ENCODE peak calls at places on chromosome 13, in nine cellular contexts. One of them, this sample, is unnamed.

GRCh38 chr13:73715910-73716257 is 418.3 kb downstream of the KLF12 start:
- DNase-seq in activated CD8-positive, alpha-beta T cell treated with anti-CD3 and anti-CD28 coated beads for 36 hours: no peak
- DNase-seq in T-helper 2 cell: no peak
- DNase-seq in mesendoderm: no peak
- DNase-seq in substantia nigra: no peak
- DNase-seq in fibroblast of villous mesenchyme: no peak
- DNase-seq in anterior cingulate cortex: no peak
- DNase-seq in islet precursor cell: no peak
- DNase-seq in A172: no peak
- DNase-seq in this sample: no peak

GRCh38 chr13:31982540-31982939 is 49.0 kb upstream of the FRY start:
- DNase-seq in activated CD8-positive, alpha-beta T cell treated with anti-CD3 and anti-CD28 coated beads for 36 hours: peak
- DNase-seq in T-helper 2 cell: no peak
- DNase-seq in mesendoderm: no peak
- DNase-seq in substantia nigra: peak
- DNase-seq in fibroblast of villous mesenchyme: peak
- DNase-seq in anterior cingulate cortex: no peak
- DNase-seq in islet precursor cell: no peak
- DNase-seq in A172: peak
- DNase-seq in this sample: no peak

GRCh38 chr13:92842145-92842544 is 384.5 kb upstream of the GPC6 start:
- DNase-seq in activated CD8-positive, alpha-beta T cell treated with anti-CD3 and anti-CD28 coated beads for 36 hours: no peak
- DNase-seq in T-helper 2 cell: no peak
- DNase-seq in mesendoderm: peak
- DNase-seq in substantia nigra: no peak
- DNase-seq in fibroblast of villous mesenchyme: peak
- DNase-seq in anterior cingulate cortex: no peak
- DNase-seq in islet precursor cell: no peak
- DNase-seq in A172: peak
- DNase-seq in this sample: no peak

GRCh38 chr13:79869326-79869725 is 388.4 kb downstream of the NDFIP2 start:
- DNase-seq in activated CD8-positive, alpha-beta T cell treated with anti-CD3 and anti-CD28 coated beads for 36 hours: no peak
- DNase-seq in T-helper 2 cell: no peak
- DNase-seq in mesendoderm: peak
- DNase-seq in substantia nigra: no peak
- DNase-seq in fibroblast of villous mesenchyme: peak
- DNase-seq in anterior cingulate cortex: no peak
- DNase-seq in islet precursor cell: peak
- DNase-seq in A172: no peak
- DNase-seq in this sample: peak

GRCh38 chr13:34151885-34152284 is 333.9 kb downstream of the RFC3 start:
- DNase-seq in activated CD8-positive, alpha-beta T cell treated with anti-CD3 and anti-CD28 coated beads for 36 hours: no peak
- DNase-seq in T-helper 2 cell: no peak
- DNase-seq in mesendoderm: no peak
- DNase-seq in substantia nigra: no peak
- DNase-seq in fibroblast of villous mesenchyme: no peak
- DNase-seq in anterior cingulate cortex: no peak
- DNase-seq in islet precursor cell: no peak
- DNase-seq in A172: no peak
- DNase-seq in this sample: no peak

GRCh38 chr13:24127116-24127631 is 33.3 kb upstream of the SPATA13 start:
- DNase-seq in activated CD8-positive, alpha-beta T cell treated with anti-CD3 and anti-CD28 coated beads for 36 hours: peak
- DNase-seq in T-helper 2 cell: no peak
- DNase-seq in mesendoderm: no peak
- DNase-seq in substantia nigra: no peak
- DNase-seq in fibroblast of villous mesenchyme: no peak
- DNase-seq in anterior cingulate cortex: no peak
- DNase-seq in islet precursor cell: no peak
- DNase-seq in A172: no peak
- DNase-seq in this sample: no peak

GRCh38 chr13:35093356-35093755 is 151.3 kb downstream of the NBEA start:
- DNase-seq in activated CD8-positive, alpha-beta T cell treated with anti-CD3 and anti-CD28 coated beads for 36 hours: no peak
- DNase-seq in T-helper 2 cell: no peak
- DNase-seq in mesendoderm: peak
- DNase-seq in substantia nigra: no peak
- DNase-seq in fibroblast of villous mesenchyme: no peak
- DNase-seq in anterior cingulate cortex: no peak
- DNase-seq in islet precursor cell: no peak
- DNase-seq in A172: no peak
- DNase-seq in this sample: no peak

GRCh38 chr13:110590577-110590976 is 24.8 kb upstream of the NAXD start:
- DNase-seq in activated CD8-positive, alpha-beta T cell treated with anti-CD3 and anti-CD28 coated beads for 36 hours: no peak
- DNase-seq in T-helper 2 cell: no peak
- DNase-seq in mesendoderm: peak
- DNase-seq in substantia nigra: no peak
- DNase-seq in fibroblast of villous mesenchyme: no peak
- DNase-seq in anterior cingulate cortex: no peak
- DNase-seq in islet precursor cell: peak
- DNase-seq in A172: no peak
- DNase-seq in this sample: no peak

GRCh38 chr13:43388282-43389034 is 365.1 kb downstream of the DNAJC15 start:
- DNase-seq in activated CD8-positive, alpha-beta T cell treated with anti-CD3 and anti-CD28 coated beads for 36 hours: no peak
- DNase-seq in T-helper 2 cell: no peak
- DNase-seq in mesendoderm: no peak
- DNase-seq in substantia nigra: no peak
- DNase-seq in fibroblast of villous mesenchyme: no peak
- DNase-seq in anterior cingulate cortex: no peak
- DNase-seq in islet precursor cell: no peak
- DNase-seq in A172: no peak
- DNase-seq in this sample: no peak

GRCh38 chr13:25347156-25347555 is 24.6 kb upstream of the ATP8A2 start:
- DNase-seq in activated CD8-positive, alpha-beta T cell treated with anti-CD3 and anti-CD28 coated beads for 36 hours: no peak
- DNase-seq in T-helper 2 cell: no peak
- DNase-seq in mesendoderm: peak
- DNase-seq in substantia nigra: no peak
- DNase-seq in fibroblast of villous mesenchyme: no peak
- DNase-seq in anterior cingulate cortex: no peak
- DNase-seq in islet precursor cell: peak
- DNase-seq in A172: no peak
- DNase-seq in this sample: peak

GRCh38 chr13:85261757-85262346 is 537.4 kb downstream of the SLITRK6 start:
- DNase-seq in activated CD8-positive, alpha-beta T cell treated with anti-CD3 and anti-CD28 coated beads for 36 hours: no peak
- DNase-seq in T-helper 2 cell: no peak
- DNase-seq in mesendoderm: no peak
- DNase-seq in substantia nigra: no peak
- DNase-seq in fibroblast of villous mesenchyme: no peak
- DNase-seq in anterior cingulate cortex: no peak
- DNase-seq in islet precursor cell: no peak
- DNase-seq in A172: peak
- DNase-seq in this sample: peak

GRCh38 chr13:99626461-99627082 is 125.3 kb downstream of the TM9SF2 start:
- DNase-seq in activated CD8-positive, alpha-beta T cell treated with anti-CD3 and anti-CD28 coated beads for 36 hours: no peak
- DNase-seq in T-helper 2 cell: no peak
- DNase-seq in mesendoderm: no peak
- DNase-seq in substantia nigra: no peak
- DNase-seq in fibroblast of villous mesenchyme: peak
- DNase-seq in anterior cingulate cortex: no peak
- DNase-seq in islet precursor cell: no peak
- DNase-seq in A172: peak
- DNase-seq in this sample: no peak

GRCh38 chr13:59906413-59907027 is 257.2 kb downstream of the DIAPH3 start:
- DNase-seq in activated CD8-positive, alpha-beta T cell treated with anti-CD3 and anti-CD28 coated beads for 36 hours: no peak
- DNase-seq in T-helper 2 cell: no peak
- DNase-seq in mesendoderm: peak
- DNase-seq in substantia nigra: no peak
- DNase-seq in fibroblast of villous mesenchyme: peak
- DNase-seq in anterior cingulate cortex: no peak
- DNase-seq in islet precursor cell: no peak
- DNase-seq in A172: peak
- DNase-seq in this sample: peak

GRCh38 chr13:22801402-22802003 is 379.3 kb upstream of the SGCG start:
- DNase-seq in activated CD8-positive, alpha-beta T cell treated with anti-CD3 and anti-CD28 coated beads for 36 hours: no peak
- DNase-seq in T-helper 2 cell: no peak
- DNase-seq in mesendoderm: peak
- DNase-seq in substantia nigra: no peak
- DNase-seq in fibroblast of villous mesenchyme: peak
- DNase-seq in anterior cingulate cortex: no peak
- DNase-seq in islet precursor cell: no peak
- DNase-seq in A172: peak
- DNase-seq in this sample: peak

GRCh38 chr13:112690242-112690943 is 555 bp downstream of the ATP11A start:
- DNase-seq in activated CD8-positive, alpha-beta T cell treated with anti-CD3 and anti-CD28 coated beads for 36 hours: peak
- DNase-seq in T-helper 2 cell: no peak
- DNase-seq in mesendoderm: no peak
- DNase-seq in substantia nigra: no peak
- DNase-seq in fibroblast of villous mesenchyme: peak
- DNase-seq in anterior cingulate cortex: no peak
- DNase-seq in islet precursor cell: peak
- DNase-seq in A172: peak
- DNase-seq in this sample: peak

GRCh38 chr13:110662105-110662504 is 43.8 kb downstream of the CARS2 start:
- DNase-seq in activated CD8-positive, alpha-beta T cell treated with anti-CD3 and anti-CD28 coated beads for 36 hours: no peak
- DNase-seq in T-helper 2 cell: no peak
- DNase-seq in mesendoderm: no peak
- DNase-seq in substantia nigra: no peak
- DNase-seq in fibroblast of villous mesenchyme: no peak
- DNase-seq in anterior cingulate cortex: no peak
- DNase-seq in islet precursor cell: peak
- DNase-seq in A172: no peak
- DNase-seq in this sample: no peak

GRCh38 chr13:40408602-40409001 is 257.8 kb downstream of the FOXO1 start:
- DNase-seq in activated CD8-positive, alpha-beta T cell treated with anti-CD3 and anti-CD28 coated beads for 36 hours: no peak
- DNase-seq in T-helper 2 cell: no peak
- DNase-seq in mesendoderm: no peak
- DNase-seq in substantia nigra: no peak
- DNase-seq in fibroblast of villous mesenchyme: peak
- DNase-seq in anterior cingulate cortex: no peak
- DNase-seq in islet precursor cell: no peak
- DNase-seq in A172: peak
- DNase-seq in this sample: no peak

GRCh38 chr13:75219479-75220237 is 262.3 kb downstream of the TBC1D4 start:
- DNase-seq in activated CD8-positive, alpha-beta T cell treated with anti-CD3 and anti-CD28 coated beads for 36 hours: peak
- DNase-seq in T-helper 2 cell: peak
- DNase-seq in mesendoderm: peak
- DNase-seq in substantia nigra: peak
- DNase-seq in fibroblast of villous mesenchyme: peak
- DNase-seq in anterior cingulate cortex: peak
- DNase-seq in islet precursor cell: peak
- DNase-seq in A172: peak
- DNase-seq in this sample: peak

GRCh38 chr13:60765700-60766411 is 368.8 kb downstream of the TDRD3 start:
- DNase-seq in activated CD8-positive, alpha-beta T cell treated with anti-CD3 and anti-CD28 coated beads for 36 hours: no peak
- DNase-seq in T-helper 2 cell: no peak
- DNase-seq in mesendoderm: peak
- DNase-seq in substantia nigra: no peak
- DNase-seq in fibroblast of villous mesenchyme: no peak
- DNase-seq in anterior cingulate cortex: no peak
- DNase-seq in islet precursor cell: peak
- DNase-seq in A172: no peak
- DNase-seq in this sample: no peak

GRCh38 chr13:89375839-89376238 is 1704.7 kb downstream of the SLITRK5 start:
- DNase-seq in activated CD8-positive, alpha-beta T cell treated with anti-CD3 and anti-CD28 coated beads for 36 hours: no peak
- DNase-seq in T-helper 2 cell: no peak
- DNase-seq in mesendoderm: no peak
- DNase-seq in substantia nigra: no peak
- DNase-seq in fibroblast of villous mesenchyme: no peak
- DNase-seq in anterior cingulate cortex: no peak
- DNase-seq in islet precursor cell: no peak
- DNase-seq in A172: no peak
- DNase-seq in this sample: no peak

GRCh38 chr13:39266426-39266825 is 228.2 kb downstream of the NHLRC3 start:
- DNase-seq in activated CD8-positive, alpha-beta T cell treated with anti-CD3 and anti-CD28 coated beads for 36 hours: no peak
- DNase-seq in T-helper 2 cell: no peak
- DNase-seq in mesendoderm: no peak
- DNase-seq in substantia nigra: no peak
- DNase-seq in fibroblast of villous mesenchyme: no peak
- DNase-seq in anterior cingulate cortex: no peak
- DNase-seq in islet precursor cell: no peak
- DNase-seq in A172: no peak
- DNase-seq in this sample: no peak

GRCh38 chr13:49693191-49693733 is 2.0 kb upstream of the EBPL start:
- DNase-seq in activated CD8-positive, alpha-beta T cell treated with anti-CD3 and anti-CD28 coated beads for 36 hours: no peak
- DNase-seq in T-helper 2 cell: no peak
- DNase-seq in mesendoderm: no peak
- DNase-seq in substantia nigra: no peak
- DNase-seq in fibroblast of villous mesenchyme: peak
- DNase-seq in anterior cingulate cortex: no peak
- DNase-seq in islet precursor cell: no peak
- DNase-seq in A172: no peak
- DNase-seq in this sample: no peak

GRCh38 chr13:23212621-23213020 is 31.8 kb downstream of the SGCG start:
- DNase-seq in activated CD8-positive, alpha-beta T cell treated with anti-CD3 and anti-CD28 coated beads for 36 hours: no peak
- DNase-seq in T-helper 2 cell: no peak
- DNase-seq in mesendoderm: peak
- DNase-seq in substantia nigra: no peak
- DNase-seq in fibroblast of villous mesenchyme: peak
- DNase-seq in anterior cingulate cortex: no peak
- DNase-seq in islet precursor cell: no peak
- DNase-seq in A172: no peak
- DNase-seq in this sample: peak

GRCh38 chr13:78323848-78324247 is 279.5 kb downstream of the POU4F1 start:
- DNase-seq in activated CD8-positive, alpha-beta T cell treated with anti-CD3 and anti-CD28 coated beads for 36 hours: no peak
- DNase-seq in T-helper 2 cell: no peak
- DNase-seq in mesendoderm: no peak
- DNase-seq in substantia nigra: no peak
- DNase-seq in fibroblast of villous mesenchyme: no peak
- DNase-seq in anterior cingulate cortex: no peak
- DNase-seq in islet precursor cell: no peak
- DNase-seq in A172: no peak
- DNase-seq in this sample: no peak

GRCh38 chr13:41919741-41920487 is 41.0 kb downstream of the VWA8 start:
- DNase-seq in activated CD8-positive, alpha-beta T cell treated with anti-CD3 and anti-CD28 coated beads for 36 hours: no peak
- DNase-seq in T-helper 2 cell: no peak
- DNase-seq in mesendoderm: no peak
- DNase-seq in substantia nigra: no peak
- DNase-seq in fibroblast of villous mesenchyme: no peak
- DNase-seq in anterior cingulate cortex: no peak
- DNase-seq in islet precursor cell: no peak
- DNase-seq in A172: no peak
- DNase-seq in this sample: no peak

GRCh38 chr13:27200413-27201066 is 28.9 kb upstream of the USP12 start:
- DNase-seq in activated CD8-positive, alpha-beta T cell treated with anti-CD3 and anti-CD28 coated beads for 36 hours: peak
- DNase-seq in T-helper 2 cell: no peak
- DNase-seq in mesendoderm: no peak
- DNase-seq in substantia nigra: no peak
- DNase-seq in fibroblast of villous mesenchyme: no peak
- DNase-seq in anterior cingulate cortex: no peak
- DNase-seq in islet precursor cell: no peak
- DNase-seq in A172: peak
- DNase-seq in this sample: no peak

GRCh38 chr13:28012896-28013295 is 24.4 kb upstream of the URAD start:
- DNase-seq in activated CD8-positive, alpha-beta T cell treated with anti-CD3 and anti-CD28 coated beads for 36 hours: no peak
- DNase-seq in T-helper 2 cell: no peak
- DNase-seq in mesendoderm: no peak
- DNase-seq in substantia nigra: no peak
- DNase-seq in fibroblast of villous mesenchyme: no peak
- DNase-seq in anterior cingulate cortex: no peak
- DNase-seq in islet precursor cell: no peak
- DNase-seq in A172: no peak
- DNase-seq in this sample: no peak

GRCh38 chr13:112814905-112815585 is 125.2 kb downstream of the ATP11A start:
- DNase-seq in activated CD8-positive, alpha-beta T cell treated with anti-CD3 and anti-CD28 coated beads for 36 hours: no peak
- DNase-seq in T-helper 2 cell: no peak
- DNase-seq in mesendoderm: no peak
- DNase-seq in substantia nigra: no peak
- DNase-seq in fibroblast of villous mesenchyme: no peak
- DNase-seq in anterior cingulate cortex: no peak
- DNase-seq in islet precursor cell: peak
- DNase-seq in A172: peak
- DNase-seq in this sample: no peak

GRCh38 chr13:54775501-54776191 is 1747.0 kb downstream of the OLFM4 start:
- DNase-seq in activated CD8-positive, alpha-beta T cell treated with anti-CD3 and anti-CD28 coated beads for 36 hours: no peak
- DNase-seq in T-helper 2 cell: no peak
- DNase-seq in mesendoderm: no peak
- DNase-seq in substantia nigra: no peak
- DNase-seq in fibroblast of villous mesenchyme: no peak
- DNase-seq in anterior cingulate cortex: no peak
- DNase-seq in islet precursor cell: no peak
- DNase-seq in A172: no peak
- DNase-seq in this sample: no peak

GRCh38 chr13:34025746-34026145 is 207.8 kb downstream of the RFC3 start:
- DNase-seq in activated CD8-positive, alpha-beta T cell treated with anti-CD3 and anti-CD28 coated beads for 36 hours: no peak
- DNase-seq in T-helper 2 cell: no peak
- DNase-seq in mesendoderm: no peak
- DNase-seq in substantia nigra: no peak
- DNase-seq in fibroblast of villous mesenchyme: no peak
- DNase-seq in anterior cingulate cortex: no peak
- DNase-seq in islet precursor cell: no peak
- DNase-seq in A172: peak
- DNase-seq in this sample: no peak

GRCh38 chr13:67226686-67227085 is 3.5 kb downstream of the PCDH9 start:
- DNase-seq in activated CD8-positive, alpha-beta T cell treated with anti-CD3 and anti-CD28 coated beads for 36 hours: no peak
- DNase-seq in T-helper 2 cell: no peak
- DNase-seq in mesendoderm: no peak
- DNase-seq in substantia nigra: no peak
- DNase-seq in fibroblast of villous mesenchyme: no peak
- DNase-seq in anterior cingulate cortex: no peak
- DNase-seq in islet precursor cell: no peak
- DNase-seq in A172: no peak
- DNase-seq in this sample: no peak